ENCODE peak calls at places on chromosome 6, in eight cellular contexts. E is SK-N-SH; I is NAMALWA; H is ELR; J is aorta; U is activated T-helper 1 cell treated with Interleukin-2 at 50 U/mL for 16 hours; P is cardiac muscle cell; Z is CD8-positive, alpha-beta T cell. L is an unnamed sample.

GRCh38 chr6:138925806-138926205 is 62.2 kb downstream of the REPS1 start:
- DNase-seq in Z (no peak), P (no peak), J (no peak), U (no peak), I (no peak), E (no peak), H (no peak), L (no peak)

GRCh38 chr6:19895866-19896579 is 58.9 kb downstream of the ID4 start:
- DNase-seq in E (no peak), P (no peak), Z (no peak), I (no peak), U (no peak), H (no peak), J (no peak), L (no peak)

GRCh38 chr6:7258231-7258763 is 54.7 kb downstream of the SSR1 start:
- DNase-seq in P (no peak), E (no peak), H (no peak), J (peak; percentile 21), I (no peak), U (no peak), Z (no peak), L (no peak)

GRCh38 chr6:69775450-69775849 is 21.4 kb downstream of the LMBRD1 start:
- DNase-seq in E (no peak), P (no peak), J (no peak), H (no peak), I (no peak), Z (no peak), U (no peak), L (no peak)

GRCh38 chr6:24743265-24743943 is 24.4 kb upstream of the C6orf62 start:
- DNase-seq in P (no peak), Z (no peak), H (peak; percentile 98), E (no peak), U (no peak), J (no peak), I (no peak), L (no peak)

GRCh38 chr6:23446394-23447001 is 679.5 kb upstream of the NRSN1 start:
- DNase-seq in H (peak; percentile 8), E (peak; percentile 42), U (no peak), Z (no peak), P (peak; percentile 49), J (no peak), I (peak; percentile 6), L (no peak)

GRCh38 chr6:7691675-7692452 is 34.0 kb upstream of the BMP6 start:
- DNase-seq in H (peak; percentile 88), J (no peak), I (no peak), Z (no peak), U (no peak), E (no peak), P (no peak), L (peak; percentile 50)

GRCh38 chr6:95589067-95589466 is 11.7 kb downstream of the MANEA start:
- DNase-seq in I (no peak), J (no peak), P (no peak), E (no peak), U (no peak), H (no peak), Z (no peak), L (no peak)

GRCh38 chr6:107656883-107657282 is 167.0 kb downstream of the SOBP start:
- DNase-seq in P (peak; percentile 34), H (no peak), Z (no peak), I (peak; percentile 77), J (no peak), E (no peak), U (no peak), L (no peak)

GRCh38 chr6:169966312-169967181 is 215.1 kb downstream of the ERMARD start:
- DNase-seq in E (peak; percentile 13), H (no peak), I (no peak), J (no peak), Z (no peak), U (no peak), P (no peak), L (no peak)

GRCh38 chr6:136038531-136038930 is 187.0 kb downstream of the PDE7B start:
- DNase-seq in U (no peak), H (no peak), I (no peak), P (no peak), J (no peak), Z (no peak), E (no peak), L (no peak)

GRCh38 chr6:129852257-129852858 is 8.8 kb downstream of the TMEM244 start:
- DNase-seq in H (peak; percentile 52), E (no peak), P (no peak), J (no peak), U (no peak), Z (no peak), I (no peak), L (no peak)

GRCh38 chr6:7087066-7087465 is 20.7 kb upstream of the RREB1 start:
- DNase-seq in Z (no peak), H (peak; percentile 48), J (no peak), E (no peak), U (no peak), I (peak; percentile 34), P (no peak), L (no peak)

GRCh38 chr6:27188206-27188884 is 59.2 kb upstream of the PRSS16 start:
- DNase-seq in H (peak; percentile 84), I (no peak), E (peak; percentile 60), P (peak; percentile 75), Z (no peak), U (no peak), J (peak; percentile 68), L (peak; percentile 48)

L was measured in psoas muscle.